ENCODE peak calls at places on chromosomes 11 and 22, in seven cellular contexts. One of them, this sample, is unnamed.

GRCh38 chr11:64786308-64786707 is 8.0 kb upstream of the SF1 start:
- DNase-seq in endothelial cell: no peak
- DNase-seq in hippocampal formation: no peak
- DNase-seq in H4: no peak
- DNase-seq in posterior vena cava: peak
- DNase-seq in NCI-H345: no peak
- DNase-seq in brain microvascular endothelial cell: no peak
- DNase-seq in this sample: no peak

GRCh38 chr22:32745251-32745995 is 56.1 kb upstream of the TIMP3 start:
- DNase-seq in endothelial cell: peak
- DNase-seq in NCI-H345: no peak
- DNase-seq in brain microvascular endothelial cell: no peak
- DNase-seq in posterior vena cava: no peak
- DNase-seq in hippocampal formation: no peak
- DNase-seq in H4: no peak
- DNase-seq in this sample: peak

GRCh38 chr11:2732261-2732939 is 32.6 kb upstream of the KCNQ1OT1 start:
- DNase-seq in H4: no peak
- DNase-seq in posterior vena cava: no peak
- DNase-seq in brain microvascular endothelial cell: no peak
- DNase-seq in hippocampal formation: peak
- DNase-seq in endothelial cell: no peak
- DNase-seq in NCI-H345: no peak
- DNase-seq in this sample: no peak

GRCh38 chr11:73578786-73579185 is 19.1 kb downstream of the FAM168A start:
- DNase-seq in hippocampal formation: no peak
- DNase-seq in posterior vena cava: no peak
- DNase-seq in NCI-H345: no peak
- DNase-seq in brain microvascular endothelial cell: no peak
- DNase-seq in H4: no peak
- DNase-seq in endothelial cell: no peak
- DNase-seq in this sample: no peak

GRCh38 chr22:17888855-17889254 is 114.6 kb upstream of the BID start:
- DNase-seq in H4: no peak
- DNase-seq in NCI-H345: no peak
- DNase-seq in endothelial cell: peak
- DNase-seq in brain microvascular endothelial cell: peak
- DNase-seq in posterior vena cava: no peak
- DNase-seq in hippocampal formation: no peak
- DNase-seq in this sample: no peak

GRCh38 chr11:131372243-131372930 is 2.0 kb downstream of the NTM start:
- DNase-seq in NCI-H345: no peak
- DNase-seq in brain microvascular endothelial cell: no peak
- DNase-seq in endothelial cell: no peak
- DNase-seq in posterior vena cava: no peak
- DNase-seq in hippocampal formation: no peak
- DNase-seq in H4: no peak
- DNase-seq in this sample: no peak

GRCh38 chr22:46297151-46297819 is 615 bp downstream of the GTSE1 start:
- DNase-seq in hippocampal formation: no peak
- DNase-seq in endothelial cell: peak
- DNase-seq in posterior vena cava: no peak
- DNase-seq in NCI-H345: peak
- DNase-seq in H4: no peak
- DNase-seq in brain microvascular endothelial cell: peak
- DNase-seq in this sample: peak

GRCh38 chr11:18383388-18384156 is 10.8 kb upstream of the LDHA start:
- DNase-seq in NCI-H345: no peak
- DNase-seq in H4: peak
- DNase-seq in endothelial cell: peak
- DNase-seq in brain microvascular endothelial cell: peak
- DNase-seq in posterior vena cava: peak
- DNase-seq in hippocampal formation: peak
- DNase-seq in this sample: peak

GRCh38 chr11:121460941-121461514 is 8.3 kb upstream of the SORL1-AS1 start:
- DNase-seq in H4: peak
- DNase-seq in brain microvascular endothelial cell: no peak
- DNase-seq in posterior vena cava: no peak
- DNase-seq in endothelial cell: no peak
- DNase-seq in NCI-H345: no peak
- DNase-seq in hippocampal formation: no peak
- DNase-seq in this sample: no peak

GRCh38 chr22:36330655-36331305 is 57.0 kb downstream of the MYH9 start:
- DNase-seq in endothelial cell: no peak
- DNase-seq in NCI-H345: no peak
- DNase-seq in posterior vena cava: peak
- DNase-seq in hippocampal formation: no peak
- DNase-seq in brain microvascular endothelial cell: peak
- DNase-seq in H4: no peak
- DNase-seq in this sample: no peak

GRCh38 chr11:3920148-3920852 is 64.8 kb downstream of the STIM1 start:
- DNase-seq in H4: peak
- DNase-seq in brain microvascular endothelial cell: peak
- DNase-seq in posterior vena cava: no peak
- DNase-seq in NCI-H345: no peak
- DNase-seq in endothelial cell: no peak
- DNase-seq in hippocampal formation: no peak
- DNase-seq in this sample: no peak

GRCh38 chr11:102794382-102794781 is 3.6 kb downstream of the MMP1 start:
- DNase-seq in brain microvascular endothelial cell: peak
- DNase-seq in H4: peak
- DNase-seq in posterior vena cava: no peak
- DNase-seq in endothelial cell: peak
- DNase-seq in hippocampal formation: no peak
- DNase-seq in NCI-H345: peak
- DNase-seq in this sample: no peak

GRCh38 chr11:11984563-11984962 is 23.9 kb downstream of the DKK3 start:
- DNase-seq in hippocampal formation: no peak
- DNase-seq in NCI-H345: no peak
- DNase-seq in endothelial cell: no peak
- DNase-seq in posterior vena cava: no peak
- DNase-seq in brain microvascular endothelial cell: no peak
- DNase-seq in H4: no peak
- DNase-seq in this sample: no peak

GRCh38 chr11:96798445-96798844 is 408.6 kb downstream of the JRKL start:
- DNase-seq in NCI-H345: no peak
- DNase-seq in endothelial cell: no peak
- DNase-seq in brain microvascular endothelial cell: no peak
- DNase-seq in posterior vena cava: no peak
- DNase-seq in hippocampal formation: no peak
- DNase-seq in H4: no peak
- DNase-seq in this sample: no peak

GRCh38 chr11:115566185-115566765 is 62.1 kb upstream of the CADM1 start:
- DNase-seq in endothelial cell: no peak
- DNase-seq in H4: no peak
- DNase-seq in hippocampal formation: no peak
- DNase-seq in brain microvascular endothelial cell: no peak
- DNase-seq in posterior vena cava: no peak
- DNase-seq in NCI-H345: no peak
- DNase-seq in this sample: no peak

GRCh38 chr11:121418625-121419114 is 33.4 kb upstream of the SORL1 start:
- DNase-seq in brain microvascular endothelial cell: no peak
- DNase-seq in endothelial cell: no peak
- DNase-seq in H4: peak
- DNase-seq in NCI-H345: no peak
- DNase-seq in hippocampal formation: no peak
- DNase-seq in posterior vena cava: no peak
- DNase-seq in this sample: peak

GRCh38 chr22:39916496-39916895 is 15.6 kb downstream of the GRAP2 start:
- DNase-seq in endothelial cell: no peak
- DNase-seq in brain microvascular endothelial cell: no peak
- DNase-seq in hippocampal formation: no peak
- DNase-seq in posterior vena cava: no peak
- DNase-seq in NCI-H345: no peak
- DNase-seq in H4: no peak
- DNase-seq in this sample: no peak

GRCh38 chr11:72736452-72737069 is 15.6 kb downstream of the ARAP1 start:
- DNase-seq in endothelial cell: no peak
- DNase-seq in brain microvascular endothelial cell: peak
- DNase-seq in hippocampal formation: no peak
- DNase-seq in NCI-H345: no peak
- DNase-seq in posterior vena cava: peak
- DNase-seq in H4: peak
- DNase-seq in this sample: peak

GRCh38 chr22:46390652-46391301 is 55.3 kb downstream of the TRMU start:
- DNase-seq in NCI-H345: no peak
- DNase-seq in H4: no peak
- DNase-seq in posterior vena cava: no peak
- DNase-seq in brain microvascular endothelial cell: peak
- DNase-seq in hippocampal formation: peak
- DNase-seq in endothelial cell: no peak
- DNase-seq in this sample: peak

GRCh38 chr11:10564692-10565318 is 3.7 kb downstream of the LYVE1 start:
- DNase-seq in H4: no peak
- DNase-seq in brain microvascular endothelial cell: no peak
- DNase-seq in posterior vena cava: no peak
- DNase-seq in hippocampal formation: no peak
- DNase-seq in NCI-H345: no peak
- DNase-seq in endothelial cell: no peak
- DNase-seq in this sample: no peak

GRCh38 chr22:24803064-24803542 is 2.9 kb upstream of the SGSM1 start:
- DNase-seq in H4: no peak
- DNase-seq in posterior vena cava: no peak
- DNase-seq in NCI-H345: peak
- DNase-seq in brain microvascular endothelial cell: peak
- DNase-seq in endothelial cell: peak
- DNase-seq in hippocampal formation: peak
- DNase-seq in this sample: peak

GRCh38 chr11:64056213-64056785 is 20.6 kb downstream of the FLRT1 start:
- DNase-seq in endothelial cell: no peak
- DNase-seq in H4: no peak
- DNase-seq in NCI-H345: no peak
- DNase-seq in posterior vena cava: no peak
- DNase-seq in hippocampal formation: peak
- DNase-seq in brain microvascular endothelial cell: no peak
- DNase-seq in this sample: no peak

GRCh38 chr11:131867457-131868257 is 497.2 kb downstream of the NTM start:
- DNase-seq in hippocampal formation: peak
- DNase-seq in NCI-H345: peak
- DNase-seq in H4: peak
- DNase-seq in brain microvascular endothelial cell: peak
- DNase-seq in posterior vena cava: peak
- DNase-seq in endothelial cell: peak
- DNase-seq in this sample: no peak

GRCh38 chr11:76769645-76770586 is 13.2 kb upstream of the TSKU start:
- DNase-seq in endothelial cell: no peak
- DNase-seq in posterior vena cava: no peak
- DNase-seq in H4: peak
- DNase-seq in brain microvascular endothelial cell: peak
- DNase-seq in hippocampal formation: no peak
- DNase-seq in NCI-H345: no peak
- DNase-seq in this sample: peak

GRCh38 chr11:95283653-95284052 is 52.7 kb upstream of the SESN3 start:
- DNase-seq in endothelial cell: no peak
- DNase-seq in hippocampal formation: no peak
- DNase-seq in brain microvascular endothelial cell: no peak
- DNase-seq in posterior vena cava: no peak
- DNase-seq in H4: peak
- DNase-seq in NCI-H345: no peak
- DNase-seq in this sample: no peak

GRCh38 chr11:111427471-111427912 is 48.4 kb upstream of the POU2AF1 start:
- DNase-seq in endothelial cell: no peak
- DNase-seq in H4: no peak
- DNase-seq in NCI-H345: peak
- DNase-seq in hippocampal formation: no peak
- DNase-seq in brain microvascular endothelial cell: no peak
- DNase-seq in posterior vena cava: no peak
- DNase-seq in this sample: no peak

GRCh38 chr11:127919206-127920000 is 668.0 kb downstream of the ETS1 start:
- DNase-seq in hippocampal formation: no peak
- DNase-seq in brain microvascular endothelial cell: peak
- DNase-seq in endothelial cell: no peak
- DNase-seq in NCI-H345: no peak
- DNase-seq in H4: no peak
- DNase-seq in posterior vena cava: no peak
- DNase-seq in this sample: no peak

GRCh38 chr11:67282155-67282875 is 6.8 kb upstream of the ANKRD13D start:
- DNase-seq in NCI-H345: no peak
- DNase-seq in brain microvascular endothelial cell: no peak
- DNase-seq in posterior vena cava: peak
- DNase-seq in hippocampal formation: no peak
- DNase-seq in H4: no peak
- DNase-seq in endothelial cell: no peak
- DNase-seq in this sample: peak

GRCh38 chr22:41544671-41545476 is 604 bp upstream of the POLR3H start:
- DNase-seq in endothelial cell: no peak
- DNase-seq in posterior vena cava: no peak
- DNase-seq in H4: no peak
- DNase-seq in brain microvascular endothelial cell: no peak
- DNase-seq in hippocampal formation: no peak
- DNase-seq in NCI-H345: peak
- DNase-seq in this sample: no peak

GRCh38 chr11:119705362-119705761 is 23.6 kb downstream of the NECTIN1 start:
- DNase-seq in H4: no peak
- DNase-seq in posterior vena cava: no peak
- DNase-seq in brain microvascular endothelial cell: no peak
- DNase-seq in NCI-H345: no peak
- DNase-seq in hippocampal formation: no peak
- DNase-seq in endothelial cell: no peak
- DNase-seq in this sample: no peak

GRCh38 chr11:128686745-128687177 is 7.1 kb upstream of the FLI1 start:
- DNase-seq in NCI-H345: no peak
- DNase-seq in endothelial cell: peak
- DNase-seq in hippocampal formation: no peak
- DNase-seq in H4: no peak
- DNase-seq in brain microvascular endothelial cell: peak
- DNase-seq in posterior vena cava: peak
- DNase-seq in this sample: peak

GRCh38 chr11:59562292-59562691 is 51.0 kb downstream of the OR4D9 start:
- DNase-seq in brain microvascular endothelial cell: no peak
- DNase-seq in NCI-H345: no peak
- DNase-seq in posterior vena cava: no peak
- DNase-seq in H4: no peak
- DNase-seq in hippocampal formation: no peak
- DNase-seq in endothelial cell: no peak
- DNase-seq in this sample: no peak

GRCh38 chr22:30396871-30397655 is at the start of gene SEC14L2:
- DNase-seq in NCI-H345: peak
- DNase-seq in brain microvascular endothelial cell: no peak
- DNase-seq in H4: peak
- DNase-seq in posterior vena cava: peak
- DNase-seq in endothelial cell: peak
- DNase-seq in hippocampal formation: peak
- DNase-seq in this sample: peak

GRCh38 chr22:35918466-35918865 is 110.2 kb downstream of the RBFOX2 start:
- DNase-seq in brain microvascular endothelial cell: no peak
- DNase-seq in H4: no peak
- DNase-seq in posterior vena cava: no peak
- DNase-seq in hippocampal formation: no peak
- DNase-seq in endothelial cell: no peak
- DNase-seq in NCI-H345: no peak
- DNase-seq in this sample: no peak

GRCh38 chr11:123381149-123381548 is 48.9 kb upstream of the GRAMD1B start:
- DNase-seq in H4: no peak
- DNase-seq in endothelial cell: no peak
- DNase-seq in hippocampal formation: no peak
- DNase-seq in NCI-H345: no peak
- DNase-seq in brain microvascular endothelial cell: no peak
- DNase-seq in posterior vena cava: no peak
- DNase-seq in this sample: no peak

GRCh38 chr11:2309251-2310072 is 7.6 kb downstream of the TSPAN32 start:
- DNase-seq in posterior vena cava: peak
- DNase-seq in H4: no peak
- DNase-seq in endothelial cell: no peak
- DNase-seq in brain microvascular endothelial cell: no peak
- DNase-seq in hippocampal formation: no peak
- DNase-seq in NCI-H345: no peak
- DNase-seq in this sample: peak

GRCh38 chr22:46361861-46362220 is 26.3 kb downstream of the TRMU start:
- DNase-seq in brain microvascular endothelial cell: no peak
- DNase-seq in endothelial cell: no peak
- DNase-seq in posterior vena cava: no peak
- DNase-seq in H4: no peak
- DNase-seq in hippocampal formation: no peak
- DNase-seq in NCI-H345: no peak
- DNase-seq in this sample: peak

GRCh38 chr11:6841694-6842093 is 3.8 kb upstream of the OR10A5 start:
- DNase-seq in hippocampal formation: no peak
- DNase-seq in posterior vena cava: no peak
- DNase-seq in brain microvascular endothelial cell: no peak
- DNase-seq in H4: no peak
- DNase-seq in NCI-H345: no peak
- DNase-seq in endothelial cell: no peak
- DNase-seq in this sample: no peak